ENCODE peak calls at places on chromosomes 6 and 20, in four cellular contexts. P, R, B and U are unnamed samples.

GRCh38 chr6:19086480-19086879 is 699.3 kb downstream of the RNF144B start:
- DNase-seq in P (no peak), B (no peak), R (no peak), U (no peak)

GRCh38 chr6:30613251-30614043 is 3.6 kb downstream of the PPP1R10 start:
- DNase-seq in B (no peak), R (peak), P (no peak), U (peak)

GRCh38 chr20:36116813-36117441 is 37.6 kb upstream of the EPB41L1 start:
- DNase-seq in R (peak), B (no peak), P (no peak), U (peak)

GRCh38 chr6:167093922-167094432 is 28.9 kb upstream of the CCR6 start:
- DNase-seq in P (peak), B (peak), R (no peak), U (no peak)

GRCh38 chr6:4550227-4550597 is 226.0 kb upstream of the CDYL start:
- DNase-seq in B (no peak), P (no peak), R (no peak), U (no peak)

GRCh38 chr6:17542243-17542642 is 57.9 kb upstream of the FAM8A1 start:
- DNase-seq in B (no peak), P (no peak), R (no peak), U (no peak)

GRCh38 chr6:42200035-42200434 is 5.3 kb upstream of the GUCA1B start:
- DNase-seq in P (no peak), B (no peak), R (peak), U (no peak)

GRCh38 chr6:154122195-154122925 is 83.3 kb downstream of the OPRM1 start:
- DNase-seq in P (no peak), B (no peak), R (no peak), U (no peak)

GRCh38 chr20:2750343-2751251 is 49.8 kb downstream of the CPXM1 start:
- DNase-seq in B (no peak), R (no peak), P (no peak), U (no peak)

GRCh38 chr6:149164199-149164745 is 153.2 kb upstream of the TAB2 start:
- DNase-seq in P (no peak), R (no peak), B (no peak), U (no peak)

GRCh38 chr6:127855542-127856159 is 45.2 kb downstream of the THEMIS start:
- DNase-seq in B (peak), P (no peak), R (peak), U (peak)

GRCh38 chr6:7262037-7262461 is 51.0 kb downstream of the SSR1 start:
- DNase-seq in P (no peak), R (no peak), B (no peak), U (no peak)

GRCh38 chr20:41798926-41799502 is 180.8 kb upstream of the CHD6 start:
- DNase-seq in P (no peak), R (peak), B (no peak), U (no peak)

GRCh38 chr6:40990301-40990700 is 48.7 kb downstream of the UNC5CL start:
- DNase-seq in P (no peak), B (no peak), R (no peak), U (no peak)

GRCh38 chr6:30207619-30208295 is 5.4 kb downstream of the TRIM26 start:
- DNase-seq in R (no peak), B (no peak), P (no peak), U (no peak)

GRCh38 chr20:24896984-24897383 is 52.1 kb upstream of the CST7 start:
- DNase-seq in R (no peak), P (no peak), B (no peak), U (no peak)

GRCh38 chr20:4815618-4816017 is 93.9 kb downstream of the PRND start:
- DNase-seq in R (no peak), B (no peak), P (no peak), U (no peak)

GRCh38 chr20:4920131-4920530 is 81.2 kb downstream of the SLC23A2 start:
- DNase-seq in B (no peak), R (no peak), P (no peak), U (no peak)

GRCh38 chr6:143531720-143532504 is 20.4 kb upstream of the FUCA2 start:
- DNase-seq in R (no peak), P (no peak), B (no peak), U (no peak)

GRCh38 chr20:33733654-33734576 is 2.1 kb downstream of the ZNF341 start:
- DNase-seq in R (no peak), P (no peak), B (no peak), U (peak)

GRCh38 chr6:56840467-56841371 is 114.2 kb upstream of the BEND6 start:
- DNase-seq in R (peak), B (no peak), P (no peak), U (peak)

GRCh38 chr6:163387317-163387716 is 27.2 kb upstream of the QKI start:
- DNase-seq in R (peak), B (no peak), P (no peak), U (no peak)

GRCh38 chr20:35558416-35558815 is 16.5 kb downstream of the ERGIC3 start:
- DNase-seq in R (no peak), B (no peak), P (no peak), U (no peak)